ENCODE peak calls at places on chromosomes 3 and 15, in seven cellular contexts. One of them, this sample, is unnamed.

GRCh38 chr3:89405145-89405544 is 297.7 kb downstream of the EPHA3 start:
- DNase-seq in OCI-LY7: no peak
- DNase-seq in MM.1S: no peak
- DNase-seq in GM23338: no peak
- DNase-seq in neural progenitor cell: no peak
- DNase-seq in PC-3: no peak
- DNase-seq in SK-N-SH: no peak
- DNase-seq in this sample: no peak

GRCh38 chr3:55337641-55338174 is 149.4 kb downstream of the WNT5A start:
- DNase-seq in OCI-LY7: no peak
- DNase-seq in MM.1S: no peak
- DNase-seq in GM23338: peak; percentile 11
- DNase-seq in neural progenitor cell: no peak
- DNase-seq in PC-3: no peak
- DNase-seq in SK-N-SH: no peak
- DNase-seq in this sample: no peak

GRCh38 chr3:48431224-48432029 is 1.5 kb upstream of the PLXNB1 start:
- DNase-seq in OCI-LY7: no peak
- DNase-seq in MM.1S: no peak
- DNase-seq in GM23338: no peak
- DNase-seq in neural progenitor cell: no peak
- DNase-seq in PC-3: no peak
- DNase-seq in SK-N-SH: no peak
- DNase-seq in this sample: no peak

GRCh38 chr3:50466177-50466576 is 37.3 kb downstream of the CACNA2D2 start:
- DNase-seq in OCI-LY7: peak; percentile 18
- DNase-seq in MM.1S: no peak
- DNase-seq in GM23338: no peak
- DNase-seq in neural progenitor cell: no peak
- DNase-seq in PC-3: peak; percentile 9
- DNase-seq in SK-N-SH: no peak
- DNase-seq in this sample: no peak

GRCh38 chr3:46400846-46401245 is 6.0 kb downstream of the CCR5AS start:
- DNase-seq in OCI-LY7: no peak
- DNase-seq in MM.1S: no peak
- DNase-seq in GM23338: no peak
- DNase-seq in neural progenitor cell: no peak
- DNase-seq in PC-3: no peak
- DNase-seq in SK-N-SH: no peak
- DNase-seq in this sample: no peak

GRCh38 chr3:82685761-82686160 is 924.3 kb upstream of the GBE1 start:
- DNase-seq in OCI-LY7: no peak
- DNase-seq in MM.1S: no peak
- DNase-seq in GM23338: no peak
- DNase-seq in neural progenitor cell: no peak
- DNase-seq in PC-3: peak; percentile 9
- DNase-seq in SK-N-SH: no peak
- DNase-seq in this sample: no peak

GRCh38 chr15:29034151-29034550 is 148.4 kb downstream of the APBA2 start:
- DNase-seq in OCI-LY7: no peak
- DNase-seq in MM.1S: no peak
- DNase-seq in GM23338: no peak
- DNase-seq in neural progenitor cell: no peak
- DNase-seq in PC-3: no peak
- DNase-seq in SK-N-SH: no peak
- DNase-seq in this sample: no peak

GRCh38 chr15:40829155-40829554 is 647 bp upstream of the PPP1R14D start:
- DNase-seq in OCI-LY7: no peak
- DNase-seq in MM.1S: peak; percentile 37
- DNase-seq in GM23338: peak; percentile 40
- DNase-seq in neural progenitor cell: no peak
- DNase-seq in PC-3: no peak
- DNase-seq in SK-N-SH: no peak
- DNase-seq in this sample: no peak

GRCh38 chr15:43118829-43119228 is 13.0 kb upstream of the UBR1 start:
- DNase-seq in OCI-LY7: no peak
- DNase-seq in MM.1S: peak; percentile 24
- DNase-seq in GM23338: no peak
- DNase-seq in neural progenitor cell: no peak
- DNase-seq in PC-3: no peak
- DNase-seq in SK-N-SH: no peak
- DNase-seq in this sample: no peak

GRCh38 chr3:195905970-195906864 is 2.1 kb downstream of the TNK2 start:
- DNase-seq in OCI-LY7: peak; percentile 47
- DNase-seq in MM.1S: peak; percentile 75
- DNase-seq in GM23338: no peak
- DNase-seq in neural progenitor cell: no peak
- DNase-seq in PC-3: peak; percentile 61
- DNase-seq in SK-N-SH: no peak
- DNase-seq in this sample: peak; percentile 67

GRCh38 chr3:195908439-195909293 is at the start of gene TNK2:
- DNase-seq in OCI-LY7: peak; percentile 60
- DNase-seq in MM.1S: peak; percentile 58
- DNase-seq in GM23338: peak; percentile 52
- DNase-seq in neural progenitor cell: peak; percentile 52
- DNase-seq in PC-3: peak; percentile 16
- DNase-seq in SK-N-SH: peak; percentile 57
- DNase-seq in this sample: peak; percentile 67

GRCh38 chr3:195907730-195908438 is 467 bp downstream of the TNK2 start:
- DNase-seq in OCI-LY7: peak; percentile 69
- DNase-seq in MM.1S: peak; percentile 81
- DNase-seq in GM23338: no peak
- DNase-seq in neural progenitor cell: no peak
- DNase-seq in PC-3: peak; percentile 56
- DNase-seq in SK-N-SH: peak; percentile 69
- DNase-seq in this sample: peak; percentile 29

GRCh38 chr3:195909294-195909644 is 918 bp upstream of the TNK2 start:
- DNase-seq in OCI-LY7: no peak
- DNase-seq in MM.1S: no peak
- DNase-seq in GM23338: peak; percentile 68
- DNase-seq in neural progenitor cell: peak; percentile 78
- DNase-seq in PC-3: peak; percentile 20
- DNase-seq in SK-N-SH: no peak
- DNase-seq in this sample: peak; percentile 65

GRCh38 chr3:195906865-195907729 is 1.3 kb downstream of the TNK2 start:
- DNase-seq in OCI-LY7: peak; percentile 66
- DNase-seq in MM.1S: peak; percentile 94
- DNase-seq in GM23338: peak; percentile 46
- DNase-seq in neural progenitor cell: no peak
- DNase-seq in PC-3: peak; percentile 78
- DNase-seq in SK-N-SH: no peak
- DNase-seq in this sample: no peak
- TF ChIP-seq EZH2phosphoT487 in OCI-LY7: no peak
- TF ChIP-seq EZH2phosphoT487 in MM.1S: no peak
- TF ChIP-seq EZH2phosphoT487 in GM23338: no peak
- TF ChIP-seq EZH2phosphoT487 in neural progenitor cell: no peak
- TF ChIP-seq EZH2phosphoT487 in PC-3: no peak
- TF ChIP-seq EZH2phosphoT487 in SK-N-SH: no peak
- TF ChIP-seq EZH2phosphoT487 in this sample: no peak

GRCh38 chr3:194206375-194206774 is 70.4 kb downstream of the HES1 start:
- DNase-seq in OCI-LY7: no peak
- DNase-seq in MM.1S: no peak
- DNase-seq in GM23338: no peak
- DNase-seq in neural progenitor cell: no peak
- DNase-seq in PC-3: no peak
- DNase-seq in SK-N-SH: no peak
- DNase-seq in this sample: peak; percentile 21
- TF ChIP-seq EZH2phosphoT487 in OCI-LY7: no peak
- TF ChIP-seq EZH2phosphoT487 in MM.1S: no peak
- TF ChIP-seq EZH2phosphoT487 in GM23338: no peak
- TF ChIP-seq EZH2phosphoT487 in neural progenitor cell: no peak
- TF ChIP-seq EZH2phosphoT487 in PC-3: no peak
- TF ChIP-seq EZH2phosphoT487 in SK-N-SH: no peak
- TF ChIP-seq EZH2phosphoT487 in this sample: no peak

GRCh38 chr3:103851793-103852192 is 1417.0 kb downstream of the ZPLD1 start:
- DNase-seq in OCI-LY7: no peak
- DNase-seq in MM.1S: no peak
- DNase-seq in GM23338: no peak
- DNase-seq in neural progenitor cell: no peak
- DNase-seq in PC-3: no peak
- DNase-seq in SK-N-SH: peak; percentile 8
- DNase-seq in this sample: no peak

DNA sequence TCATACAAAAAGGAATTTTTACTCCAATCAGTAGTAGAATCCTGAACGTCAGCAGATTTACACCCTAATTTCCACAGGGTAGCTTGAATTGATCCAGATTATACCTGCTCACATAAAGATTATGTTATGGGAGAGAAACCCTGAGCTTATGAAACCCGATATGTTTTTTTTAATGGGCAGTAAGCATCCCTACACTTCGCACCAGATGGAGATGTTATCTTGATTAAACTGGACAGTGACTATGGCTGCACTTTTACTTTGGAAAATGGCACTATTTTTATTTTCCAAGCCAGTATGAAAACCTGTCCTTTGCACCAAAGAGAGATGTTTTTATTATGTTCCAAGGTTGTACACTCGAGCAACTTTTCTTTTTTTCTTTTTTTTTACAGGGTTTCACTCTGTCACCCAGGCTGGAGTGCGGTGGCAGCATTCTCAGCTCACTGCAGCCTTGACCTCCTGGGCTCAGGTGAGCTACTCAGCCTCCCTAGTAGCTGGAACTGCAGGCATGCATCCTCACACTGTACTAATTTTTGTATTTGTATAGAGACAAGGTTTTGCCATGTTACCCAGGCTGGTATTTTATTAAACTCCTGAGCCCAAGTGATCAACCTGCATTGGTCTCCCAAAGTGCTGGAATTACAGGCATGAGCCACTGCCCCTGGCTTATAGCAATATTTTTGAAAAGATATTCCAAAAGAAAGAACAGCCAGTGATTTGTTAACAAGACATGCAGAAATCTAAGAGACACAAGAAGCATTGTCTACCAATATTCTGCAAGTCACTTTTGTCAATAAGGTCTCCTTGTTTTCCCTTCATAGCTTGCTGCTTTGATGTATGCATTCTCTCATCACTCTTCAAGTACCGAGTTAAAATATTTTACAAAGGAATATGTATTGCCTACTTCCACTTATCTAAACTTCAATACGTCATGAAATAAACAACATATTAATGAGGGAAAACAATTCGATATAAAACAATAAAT is 1412.6 kb downstream of the ZPLD1 start:
- DNase-seq in OCI-LY7: no peak
- DNase-seq in MM.1S: no peak
- DNase-seq in GM23338: no peak
- DNase-seq in neural progenitor cell: no peak
- DNase-seq in PC-3: no peak
- DNase-seq in SK-N-SH: peak; percentile 17
- DNase-seq in this sample: no peak
- TF ChIP-seq EZH2phosphoT487 in OCI-LY7: no peak
- TF ChIP-seq EZH2phosphoT487 in MM.1S: no peak
- TF ChIP-seq EZH2phosphoT487 in GM23338: no peak
- TF ChIP-seq EZH2phosphoT487 in neural progenitor cell: no peak
- TF ChIP-seq EZH2phosphoT487 in PC-3: no peak
- TF ChIP-seq EZH2phosphoT487 in SK-N-SH: no peak
- TF ChIP-seq EZH2phosphoT487 in this sample: no peak

DNA sequence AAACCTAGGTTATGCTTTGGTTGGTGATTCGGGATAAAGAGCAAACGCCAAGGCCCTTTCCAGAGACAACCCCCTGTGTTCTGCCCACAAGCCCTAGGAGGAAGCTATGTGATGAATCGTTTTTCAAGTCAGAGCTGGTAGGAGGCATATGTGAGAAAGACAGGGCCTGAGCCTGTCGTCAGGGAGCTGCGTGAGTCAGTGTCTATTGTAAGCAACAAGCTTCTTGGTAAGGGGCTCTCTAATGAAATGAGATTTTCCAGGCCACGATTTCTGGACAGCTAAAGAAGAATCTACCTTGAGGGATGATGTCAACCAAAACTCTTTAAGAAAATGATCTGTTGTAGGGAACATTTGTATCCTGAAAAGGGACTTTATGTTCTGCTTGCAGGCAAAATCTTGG is 318.9 kb upstream of the IL12A start:
- DNase-seq in OCI-LY7: no peak
- DNase-seq in MM.1S: no peak
- DNase-seq in GM23338: no peak
- DNase-seq in neural progenitor cell: peak; percentile 11
- DNase-seq in PC-3: no peak
- DNase-seq in SK-N-SH: peak; percentile 18
- DNase-seq in this sample: no peak
- TF ChIP-seq EZH2phosphoT487 in OCI-LY7: no peak
- TF ChIP-seq EZH2phosphoT487 in MM.1S: no peak
- TF ChIP-seq EZH2phosphoT487 in GM23338: no peak
- TF ChIP-seq EZH2phosphoT487 in neural progenitor cell: no peak
- TF ChIP-seq EZH2phosphoT487 in PC-3: no peak
- TF ChIP-seq EZH2phosphoT487 in SK-N-SH: no peak
- TF ChIP-seq EZH2phosphoT487 in this sample: no peak

GRCh38 chr3:35832140-35832571 is 192.8 kb downstream of the ARPP21 start:
- DNase-seq in OCI-LY7: no peak
- DNase-seq in MM.1S: no peak
- DNase-seq in GM23338: peak; percentile 3
- DNase-seq in neural progenitor cell: no peak
- DNase-seq in PC-3: no peak
- DNase-seq in SK-N-SH: no peak
- DNase-seq in this sample: no peak

DNA sequence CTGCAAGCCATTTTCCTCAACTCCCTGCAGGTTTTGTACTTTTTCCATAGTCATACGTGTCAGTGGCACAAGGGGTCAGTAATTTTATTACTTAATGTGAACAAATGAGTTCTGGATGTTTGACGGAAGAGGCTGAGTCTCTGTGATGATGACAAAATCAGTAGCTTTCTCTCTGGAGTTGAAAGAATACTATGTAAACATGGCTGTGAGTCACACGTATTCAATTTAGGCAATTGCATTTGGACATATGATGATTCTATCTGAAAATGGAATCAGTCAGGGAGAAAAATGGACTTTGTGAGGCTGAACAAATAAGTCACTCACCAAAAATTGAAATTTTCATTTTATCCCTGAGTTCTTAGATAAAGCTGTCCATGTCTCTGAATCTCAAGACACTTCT is 190.2 kb downstream of the ARPP21 start:
- DNase-seq in OCI-LY7: no peak
- DNase-seq in MM.1S: no peak
- DNase-seq in GM23338: no peak
- DNase-seq in neural progenitor cell: no peak
- DNase-seq in PC-3: peak; percentile 37
- DNase-seq in SK-N-SH: peak; percentile 7
- DNase-seq in this sample: no peak
- TF ChIP-seq EZH2phosphoT487 in OCI-LY7: no peak
- TF ChIP-seq EZH2phosphoT487 in MM.1S: no peak
- TF ChIP-seq EZH2phosphoT487 in GM23338: no peak
- TF ChIP-seq EZH2phosphoT487 in neural progenitor cell: no peak
- TF ChIP-seq EZH2phosphoT487 in PC-3: no peak
- TF ChIP-seq EZH2phosphoT487 in SK-N-SH: no peak
- TF ChIP-seq EZH2phosphoT487 in this sample: no peak

DNA sequence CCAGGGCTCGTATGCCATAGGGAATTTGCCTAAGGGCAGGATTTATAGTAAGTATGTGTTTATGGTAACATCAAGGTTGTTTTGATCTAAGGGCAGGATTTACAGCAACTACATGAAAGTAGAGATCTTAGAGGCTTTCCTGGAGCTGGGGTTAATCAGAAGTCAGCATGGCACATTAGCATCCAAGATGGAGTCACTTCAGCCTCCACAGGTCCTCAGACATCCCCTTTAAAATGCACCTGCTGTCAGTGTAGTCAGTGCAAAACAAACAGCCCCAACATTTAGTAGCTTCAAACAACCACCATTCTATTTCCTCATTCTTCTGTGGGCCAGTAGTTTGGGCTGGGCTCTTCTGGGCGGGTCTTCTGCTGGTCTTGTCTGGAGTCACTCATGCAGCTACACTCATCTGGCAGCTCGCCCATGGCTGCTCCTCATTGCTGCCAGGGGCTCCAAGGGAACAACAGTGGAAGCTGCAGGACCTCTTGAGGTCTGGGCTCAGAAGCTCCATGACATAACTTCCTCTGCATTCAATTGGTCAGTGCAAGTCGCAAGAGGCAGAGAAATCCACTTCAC is 99.9 kb downstream of the TLE3 start:
- DNase-seq in OCI-LY7: peak; percentile 50
- DNase-seq in MM.1S: no peak
- DNase-seq in GM23338: no peak
- DNase-seq in neural progenitor cell: no peak
- DNase-seq in PC-3: peak; percentile 61
- DNase-seq in SK-N-SH: no peak
- DNase-seq in this sample: peak; percentile 61
- TF ChIP-seq EZH2phosphoT487 in OCI-LY7: no peak
- TF ChIP-seq EZH2phosphoT487 in MM.1S: no peak
- TF ChIP-seq EZH2phosphoT487 in GM23338: no peak
- TF ChIP-seq EZH2phosphoT487 in neural progenitor cell: no peak
- TF ChIP-seq EZH2phosphoT487 in PC-3: no peak
- TF ChIP-seq EZH2phosphoT487 in SK-N-SH: no peak
- TF ChIP-seq EZH2phosphoT487 in this sample: no peak